ENCODE peak calls at places on chromosomes 16 and 17, in five cellular contexts. One of them, this sample, is unnamed. For H3K4me1, the result is how much of the 10 kb centered on the place peaks cover.

GRCh38 chr17:44911133-44912001 is 3.9 kb downstream of the GFAP start:
- DNase-seq in thoracic aorta: no peak
- DNase-seq in stomach: peak
- DNase-seq in IMR-90: peak
- DNase-seq in osteoblast: peak
- DNase-seq in this sample: no peak

GRCh38 chr16:54239441-54239840 is 47.1 kb downstream of the IRX3 start:
- DNase-seq in IMR-90: no peak
- DNase-seq in osteoblast: no peak
- DNase-seq in thoracic aorta: no peak
- DNase-seq in stomach: no peak
- DNase-seq in this sample: no peak

GRCh38 chr16:11669380-11670146 is 1.3 kb downstream of the SNN start:
- DNase-seq in osteoblast: peak
- DNase-seq in stomach: no peak
- DNase-seq in thoracic aorta: no peak
- DNase-seq in IMR-90: peak
- DNase-seq in this sample: no peak

GRCh38 chr17:37671028-37671812 is 28.0 kb upstream of the DDX52 start:
- DNase-seq in thoracic aorta: no peak
- DNase-seq in IMR-90: no peak
- DNase-seq in stomach: no peak
- DNase-seq in osteoblast: no peak
- DNase-seq in this sample: no peak

GRCh38 chr17:48024149-48025039 is 13.2 kb downstream of the COPZ2 start:
- DNase-seq in thoracic aorta: no peak
- DNase-seq in stomach: peak
- DNase-seq in osteoblast: peak
- DNase-seq in IMR-90: no peak
- DNase-seq in this sample: no peak

GRCh38 chr17:58308173-58308984 is 20.2 kb downstream of the TSPOAP1 start:
- DNase-seq in stomach: peak
- DNase-seq in osteoblast: peak
- DNase-seq in IMR-90: no peak
- DNase-seq in thoracic aorta: no peak
- DNase-seq in this sample: peak

GRCh38 chr17:8354196-8354595 is 14.6 kb downstream of the ODF4 start:
- DNase-seq in osteoblast: no peak
- DNase-seq in thoracic aorta: no peak
- DNase-seq in stomach: no peak
- DNase-seq in IMR-90: no peak
- DNase-seq in this sample: no peak

GRCh38 chr16:10932959-10933710 is 9.1 kb downstream of the DEXI start:
- DNase-seq in IMR-90: no peak
- DNase-seq in thoracic aorta: no peak
- DNase-seq in stomach: no peak
- DNase-seq in osteoblast: no peak
- DNase-seq in this sample: no peak

GRCh38 chr16:30844671-30845449 is 49.0 kb downstream of the BCL7C start:
- DNase-seq in IMR-90: peak
- DNase-seq in thoracic aorta: peak
- DNase-seq in osteoblast: peak
- DNase-seq in stomach: peak
- DNase-seq in this sample: peak

GRCh38 chr17:4892499-4893221 is 6.7 kb upstream of the C17orf107 start:
- DNase-seq in stomach: no peak
- DNase-seq in IMR-90: no peak
- DNase-seq in osteoblast: peak
- DNase-seq in thoracic aorta: no peak
- DNase-seq in this sample: no peak

GRCh38 chr17:17313350-17313991 is 10.3 kb downstream of the NT5M start:
- DNase-seq in IMR-90: no peak
- DNase-seq in thoracic aorta: no peak
- DNase-seq in stomach: peak
- DNase-seq in osteoblast: peak
- DNase-seq in this sample: no peak

GRCh38 chr16:89038811-89039735 is 54.6 kb upstream of the ACSF3 start:
- DNase-seq in thoracic aorta: no peak
- DNase-seq in IMR-90: no peak
- DNase-seq in stomach: no peak
- DNase-seq in osteoblast: peak
- DNase-seq in this sample: no peak

GRCh38 chr16:50204426-50205108 is 51.5 kb downstream of the TENT4B start:
- DNase-seq in thoracic aorta: no peak
- DNase-seq in stomach: no peak
- DNase-seq in IMR-90: no peak
- DNase-seq in osteoblast: no peak
- DNase-seq in this sample: no peak

GRCh38 chr17:19672009-19672837 is 23.7 kb downstream of the ALDH3A2 start:
- DNase-seq in stomach: peak
- DNase-seq in thoracic aorta: no peak
- DNase-seq in osteoblast: peak
- DNase-seq in IMR-90: peak
- DNase-seq in this sample: no peak

GRCh38 chr17:8223356-8224063 is 13.1 kb upstream of the AURKB start:
- DNase-seq in stomach: peak
- DNase-seq in IMR-90: peak
- DNase-seq in osteoblast: peak
- DNase-seq in thoracic aorta: no peak
- DNase-seq in this sample: no peak

GRCh38 chr17:27536781-27537180 is 80.5 kb downstream of the KSR1 start:
- DNase-seq in thoracic aorta: no peak
- DNase-seq in stomach: no peak
- DNase-seq in osteoblast: no peak
- DNase-seq in IMR-90: no peak
- DNase-seq in this sample: no peak

GRCh38 chr17:82767041-82767754 is 15.3 kb downstream of the TBCD start:
- DNase-seq in osteoblast: peak
- DNase-seq in IMR-90: peak
- DNase-seq in thoracic aorta: no peak
- DNase-seq in stomach: peak
- DNase-seq in this sample: no peak

GRCh38 chr17:30821751-30822723 is 2.5 kb downstream of the CRLF3 start:
- DNase-seq in IMR-90: no peak
- DNase-seq in thoracic aorta: no peak
- DNase-seq in osteoblast: no peak
- DNase-seq in stomach: no peak
- DNase-seq in this sample: no peak

GRCh38 chr17:6507535-6507934 is 48.8 kb downstream of the PITPNM3 start:
- DNase-seq in IMR-90: peak
- DNase-seq in osteoblast: peak
- DNase-seq in stomach: no peak
- DNase-seq in thoracic aorta: no peak
- DNase-seq in this sample: no peak

GRCh38 chr17:18278867-18279266 is 18.4 kb downstream of the MIEF2 start:
- DNase-seq in thoracic aorta: no peak
- DNase-seq in osteoblast: peak
- DNase-seq in stomach: no peak
- DNase-seq in IMR-90: peak
- DNase-seq in this sample: no peak

GRCh38 chr16:69812213-69813014 is 50.3 kb downstream of the WWP2 start:
- DNase-seq in IMR-90: no peak
- DNase-seq in stomach: no peak
- DNase-seq in osteoblast: no peak
- DNase-seq in thoracic aorta: no peak
- DNase-seq in this sample: no peak

GRCh38 chr17:66889480-66890230 is 54.7 kb downstream of the CACNG5 start:
- DNase-seq in osteoblast: peak
- DNase-seq in stomach: no peak
- DNase-seq in IMR-90: no peak
- DNase-seq in thoracic aorta: no peak
- DNase-seq in this sample: no peak

GRCh38 chr17:82876602-82877391 is 37.0 kb upstream of the ZNF750 start:
- DNase-seq in IMR-90: peak
- DNase-seq in thoracic aorta: no peak
- DNase-seq in osteoblast: peak
- DNase-seq in stomach: peak
- DNase-seq in this sample: no peak

GRCh38 chr16:2912330-2913199 is 834 bp downstream of the FLYWCH1 start:
- DNase-seq in osteoblast: peak
- DNase-seq in IMR-90: peak
- DNase-seq in stomach: peak
- DNase-seq in thoracic aorta: no peak
- DNase-seq in this sample: no peak

GRCh38 chr17:76196675-76197074 is 43.6 kb downstream of the RNF157 start:
- DNase-seq in IMR-90: no peak
- DNase-seq in osteoblast: no peak
- DNase-seq in thoracic aorta: no peak
- DNase-seq in stomach: peak
- DNase-seq in this sample: peak

GRCh38 chr16:30381351-30382041 is 865 bp downstream of the SEPTIN1 start:
- DNase-seq in thoracic aorta: no peak
- DNase-seq in IMR-90: no peak
- DNase-seq in osteoblast: peak
- DNase-seq in stomach: no peak
- DNase-seq in this sample: no peak

GRCh38 chr16:66270333-66270927 is 96.1 kb upstream of the CDH5 start:
- DNase-seq in IMR-90: peak
- DNase-seq in stomach: peak
- DNase-seq in osteoblast: peak
- DNase-seq in thoracic aorta: no peak
- DNase-seq in this sample: no peak

GRCh38 chr17:10116267-10116666 is 82.1 kb downstream of the GAS7 start:
- DNase-seq in IMR-90: no peak
- DNase-seq in stomach: no peak
- DNase-seq in thoracic aorta: no peak
- DNase-seq in osteoblast: peak
- DNase-seq in this sample: no peak

GRCh38 chr17:40535438-40535837 is 29.8 kb downstream of the CCR7 start:
- DNase-seq in stomach: no peak
- DNase-seq in thoracic aorta: no peak
- DNase-seq in IMR-90: no peak
- DNase-seq in osteoblast: no peak
- DNase-seq in this sample: no peak

GRCh38 chr17:40534431-40535189 is 30.7 kb downstream of the CCR7 start:
- DNase-seq in stomach: no peak
- DNase-seq in thoracic aorta: no peak
- DNase-seq in osteoblast: no peak
- DNase-seq in IMR-90: no peak
- DNase-seq in this sample: no peak

GRCh38 chr17:40538019-40538935 is 27.0 kb downstream of the CCR7 start:
- DNase-seq in osteoblast: peak
- DNase-seq in thoracic aorta: no peak
- DNase-seq in IMR-90: peak
- DNase-seq in stomach: no peak
- DNase-seq in this sample: no peak

GRCh38 chr17:40536731-40537171 is 28.5 kb downstream of the CCR7 start:
- DNase-seq in IMR-90: peak
- DNase-seq in stomach: no peak
- DNase-seq in thoracic aorta: no peak
- DNase-seq in osteoblast: peak
- DNase-seq in this sample: no peak

DNA sequence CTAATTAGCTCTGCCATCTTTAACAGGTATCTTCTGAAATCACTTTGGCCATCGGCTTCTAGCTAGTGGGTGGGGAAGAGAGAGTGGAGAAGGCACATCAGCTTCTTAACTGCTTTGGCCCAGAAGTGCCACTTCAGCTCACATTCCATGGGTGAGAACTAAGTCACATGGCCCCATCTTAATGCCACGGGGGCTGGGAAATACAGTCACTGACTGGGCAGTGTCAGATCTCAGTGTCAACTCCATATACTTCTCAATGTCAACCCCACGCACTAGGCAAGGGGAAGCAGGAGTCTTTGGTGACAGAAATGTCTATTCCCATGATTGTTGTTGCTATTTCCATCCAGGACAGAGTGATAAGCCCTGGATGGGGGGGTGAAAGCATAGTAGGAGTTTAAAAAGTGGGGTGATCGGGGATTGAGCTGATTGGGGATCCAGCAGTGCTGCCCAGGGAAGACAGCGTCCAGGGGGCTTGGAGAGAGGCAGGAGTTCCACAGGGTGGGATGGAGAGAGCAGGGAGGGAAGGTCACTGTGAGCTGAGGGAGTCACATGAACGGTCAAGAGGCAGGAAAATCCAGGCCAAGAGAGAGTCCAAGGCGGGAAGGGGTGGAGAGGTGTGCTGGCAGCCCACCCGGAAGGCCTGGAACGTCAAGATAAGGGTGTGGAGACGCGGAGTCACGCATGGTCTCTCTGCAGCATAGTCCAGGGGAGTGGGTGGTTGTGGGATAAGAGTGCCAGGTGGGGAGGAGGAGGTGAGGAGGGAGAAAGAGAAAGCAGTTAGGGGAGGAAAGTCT is 29.2 kb downstream of the CCR7 start:
- DNase-seq in stomach: no peak
- DNase-seq in IMR-90: no peak
- DNase-seq in osteoblast: no peak
- DNase-seq in thoracic aorta: no peak
- DNase-seq in this sample: no peak
- H3K4me1 ChIP-seq in stomach: under half
- H3K4me1 ChIP-seq in IMR-90: under half
- H3K4me1 ChIP-seq in osteoblast: half or more
- H3K4me1 ChIP-seq in thoracic aorta: under half
- H3K4me1 ChIP-seq in this sample: half or more

GRCh38 chr17:79926308-79927135 is 87.3 kb upstream of the CBX4 start:
- DNase-seq in thoracic aorta: no peak
- DNase-seq in stomach: no peak
- DNase-seq in IMR-90: no peak
- DNase-seq in osteoblast: peak
- DNase-seq in this sample: no peak
- H3K4me1 ChIP-seq in thoracic aorta: under half
- H3K4me1 ChIP-seq in stomach: half or more
- H3K4me1 ChIP-seq in IMR-90: under half
- H3K4me1 ChIP-seq in osteoblast: under half
- H3K4me1 ChIP-seq in this sample: under half

GRCh38 chr17:68378202-68379149 is 78.8 kb downstream of the WIPI1 start:
- DNase-seq in stomach: peak
- DNase-seq in IMR-90: peak
- DNase-seq in thoracic aorta: peak
- DNase-seq in osteoblast: peak
- DNase-seq in this sample: peak
- H3K4me1 ChIP-seq in stomach: under half
- H3K4me1 ChIP-seq in IMR-90: under half
- H3K4me1 ChIP-seq in thoracic aorta: under half
- H3K4me1 ChIP-seq in osteoblast: half or more
- H3K4me1 ChIP-seq in this sample: under half

DNA sequence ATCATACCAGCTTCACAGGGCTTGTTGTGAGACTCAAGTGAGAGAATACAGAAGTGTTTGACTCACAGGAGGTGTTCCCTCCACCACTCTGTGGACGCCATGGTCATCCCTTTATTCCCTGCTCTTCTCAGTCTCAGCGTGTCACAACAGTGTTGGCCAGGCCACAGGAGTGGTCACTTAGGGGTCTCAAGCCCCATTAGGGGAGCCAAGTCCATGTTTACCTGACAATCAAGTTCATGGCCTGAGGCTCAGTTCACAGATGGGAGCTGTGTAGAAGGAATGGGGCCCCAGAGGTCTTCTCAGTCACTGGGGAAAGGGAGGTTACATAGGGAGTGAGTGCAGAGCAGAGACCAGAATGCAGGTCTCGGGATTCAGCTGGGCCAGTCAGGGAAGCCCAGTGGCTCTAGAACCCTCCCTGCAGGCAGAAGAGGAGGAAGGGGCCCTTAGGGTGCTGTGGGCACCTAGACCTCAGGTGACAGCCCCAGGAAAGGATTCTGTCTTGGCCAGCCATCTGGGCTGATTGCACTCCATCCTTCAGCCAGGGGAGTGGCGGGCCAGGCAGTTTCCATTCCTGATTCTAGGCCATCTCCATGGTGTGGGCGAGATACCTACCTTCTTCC is 9.5 kb upstream of the CENPT start:
- DNase-seq in osteoblast: no peak
- DNase-seq in stomach: no peak
- DNase-seq in IMR-90: no peak
- DNase-seq in thoracic aorta: no peak
- DNase-seq in this sample: no peak
- H3K4me1 ChIP-seq in osteoblast: under half
- H3K4me1 ChIP-seq in stomach: half or more
- H3K4me1 ChIP-seq in IMR-90: under half
- H3K4me1 ChIP-seq in thoracic aorta: under half
- H3K4me1 ChIP-seq in this sample: half or more